ENCODE peak calls at places on chromosomes 2 and 18, in six cellular contexts. E is IMR-90, N is neuronal stem cell, U is mesenchymal stem cell, C is H9, P is H1. I is an unnamed sample.

GRCh38 chr2:135607561-135607960 is 76.3 kb downstream of the R3HDM1 start:
- DNase-seq in E (peak), N (no peak), U (peak), C (no peak), P (no peak), I (no peak)

GRCh38 chr2:174690026-174690425 is 74.2 kb downstream of the CHRNA1 start:
- DNase-seq in E (no peak), N (no peak), U (no peak), C (no peak), P (no peak), I (no peak)

GRCh38 chr18:14976736-14977430 is 228.9 kb downstream of the ANKRD30B start:
- DNase-seq in E (no peak), N (no peak), U (no peak), C (no peak), P (no peak), I (peak)

GRCh38 chr2:239821694-239822075 is 203.5 kb downstream of the NDUFA10 start:
- DNase-seq in E (no peak), N (no peak), U (no peak), C (peak), P (no peak), I (no peak)

GRCh38 chr2:190637331-190637734 is 11.6 kb upstream of the NAB1 start:
- DNase-seq in E (peak), N (no peak), U (peak), C (no peak), P (no peak), I (peak)

GRCh38 chr2:133766164-133766832 is 198.0 kb upstream of the NCKAP5 start:
- DNase-seq in E (peak), N (no peak), U (no peak), C (no peak), P (no peak), I (no peak)

GRCh38 chr2:160719116-160719515 is 225.5 kb upstream of the RBMS1 start:
- DNase-seq in E (peak), N (no peak), U (peak), C (no peak), P (no peak), I (peak)

GRCh38 chr2:239361311-239361642 is 39.5 kb downstream of the HDAC4 start:
- DNase-seq in E (peak), N (no peak), U (peak), C (peak), P (no peak), I (peak)

GRCh38 chr18:35835366-35835765 is 137.1 kb upstream of the RMP24 start:
- DNase-seq in E (no peak), N (no peak), U (no peak), C (no peak), P (no peak), I (no peak)

GRCh38 chr2:70123051-70123828 is 36.0 kb downstream of the PCBP1 start:
- DNase-seq in E (peak), N (peak), U (peak), C (peak), P (peak), I (peak)

GRCh38 chr18:68400889-68401288 is 314.0 kb downstream of the TMX3 start:
- DNase-seq in E (no peak), N (no peak), U (no peak), C (no peak), P (no peak), I (no peak)

GRCh38 chr18:72830109-72830508 is 37.7 kb downstream of the NETO1 start:
- DNase-seq in E (no peak), N (peak), U (peak), C (peak), P (no peak), I (peak)

GRCh38 chr18:59502222-59502898 is 143.3 kb upstream of the LMAN1 start:
- DNase-seq in E (peak), N (no peak), U (peak), C (no peak), P (no peak), I (no peak)

GRCh38 chr2:173989160-173989885 is 24.1 kb upstream of the SP3 start:
- DNase-seq in E (no peak), N (no peak), U (no peak), C (no peak), P (no peak), I (no peak)

GRCh38 chr2:241902357-241902991 is 32.9 kb downstream of the RTP5 start:
- DNase-seq in E (no peak), N (no peak), U (no peak), C (peak), P (no peak), I (no peak)

GRCh38 chr2:61814761-61815160 is 39.1 kb downstream of the FAM161A start:
- DNase-seq in E (no peak), N (no peak), U (no peak), C (no peak), P (no peak), I (no peak)

GRCh38 chr2:99818842-99819241 is 323.5 kb downstream of the AFF3 start:
- DNase-seq in E (peak), N (no peak), U (no peak), C (no peak), P (no peak), I (no peak)

GRCh38 chr18:23283933-23284430 is 148.7 kb downstream of the CABLES1 start:
- DNase-seq in E (peak), N (no peak), U (peak), C (peak), P (peak), I (peak)

GRCh38 chr2:54634564-54635511 is 88.6 kb upstream of the EML6 start:
- DNase-seq in E (peak), N (no peak), U (peak), C (no peak), P (peak), I (peak)

GRCh38 chr18:32287249-32287648 is 97.4 kb downstream of the MEP1B start:
- DNase-seq in E (no peak), N (no peak), U (no peak), C (no peak), P (no peak), I (peak)

GRCh38 chr2:241672243-241673188 is 14.1 kb downstream of the DTYMK start:
- DNase-seq in E (no peak), N (no peak), U (no peak), C (no peak), P (no peak), I (no peak)

GRCh38 chr2:218833023-218833609 is 1.5 kb upstream of the PRKAG3 start:
- DNase-seq in E (no peak), N (no peak), U (no peak), C (no peak), P (no peak), I (no peak)

GRCh38 chr2:164560181-164560792 is 61.0 kb downstream of the GRB14 start:
- DNase-seq in E (peak), N (peak), U (peak), C (no peak), P (no peak), I (peak)

GRCh38 chr2:237517163-237517562 is 30.1 kb downstream of the MLPH start:
- DNase-seq in E (no peak), N (no peak), U (no peak), C (no peak), P (no peak), I (no peak)

GRCh38 chr2:237519506-237520245 is 32.6 kb downstream of the MLPH start:
- DNase-seq in E (no peak), N (no peak), U (no peak), C (no peak), P (no peak), I (no peak)

GRCh38 chr2:237524631-237525030 is 37.6 kb downstream of the MLPH start:
- DNase-seq in E (no peak), N (no peak), U (no peak), C (no peak), P (no peak), I (no peak)

GRCh38 chr2:237517990-237518389 is 30.9 kb downstream of the MLPH start:
- DNase-seq in E (no peak), N (no peak), U (no peak), C (no peak), P (no peak), I (no peak)

GRCh38 chr2:237520290-237520689 is 33.2 kb downstream of the MLPH start:
- DNase-seq in E (no peak), N (no peak), U (no peak), C (no peak), P (no peak), I (no peak)
- H3K4me2 ChIP-seq in E (no peak), N (no peak), U (no peak), C (no peak), P (no peak), I (no peak)

GRCh38 chr18:49016648-49017539 is 66.1 kb upstream of the SMAD7 start:
- DNase-seq in E (peak), N (peak), U (peak), C (peak), P (peak), I (peak)

GRCh38 chr18:49014605-49015267 is 64.0 kb upstream of the SMAD7 start:
- DNase-seq in E (no peak), N (no peak), U (no peak), C (no peak), P (no peak), I (no peak)

GRCh38 chr18:49017813-49018552 is 67.2 kb upstream of the SMAD7 start:
- DNase-seq in E (no peak), N (no peak), U (no peak), C (no peak), P (no peak), I (no peak)

GRCh38 chr18:49013961-49014604 is 63.3 kb upstream of the SMAD7 start:
- DNase-seq in E (no peak), N (no peak), U (no peak), C (peak), P (no peak), I (no peak)

DNA sequence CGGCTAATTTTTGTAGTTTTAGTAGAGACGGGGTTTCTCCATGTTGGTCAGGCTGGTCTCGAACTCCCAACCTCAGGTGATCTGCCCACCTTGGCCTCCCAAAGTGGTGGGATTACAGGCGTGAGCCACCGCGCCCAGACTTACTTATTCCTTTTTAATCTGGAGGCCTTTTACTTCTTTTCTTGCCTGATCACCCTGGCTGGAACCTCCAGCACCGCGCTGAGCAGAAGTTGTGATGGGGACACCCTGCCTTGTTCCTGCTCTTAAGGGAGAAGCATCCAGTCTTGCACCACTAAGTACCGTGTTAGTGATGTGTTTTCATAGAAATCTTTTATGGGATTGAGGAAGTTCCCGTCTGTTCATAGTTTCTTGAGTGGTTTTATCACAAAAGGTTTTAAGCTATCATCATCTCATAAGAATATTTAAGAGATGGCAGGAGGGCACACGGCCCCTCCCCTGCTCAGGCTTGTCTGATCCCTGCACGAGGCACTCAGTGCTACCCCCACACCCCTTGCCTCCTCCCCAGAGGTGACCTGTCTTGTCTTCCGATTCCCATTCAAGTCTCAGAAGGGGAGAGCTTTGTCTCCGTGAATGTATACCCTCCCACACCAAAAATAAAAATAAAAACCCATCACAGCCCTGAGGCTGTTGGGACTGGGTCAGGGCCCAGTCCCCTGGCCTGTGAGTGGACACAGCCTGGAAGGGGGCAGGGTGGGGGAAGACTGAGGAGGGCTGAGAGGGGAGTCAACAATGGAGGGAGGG is 65.3 kb upstream of the SMAD7 start:
- DNase-seq in E (no peak), N (no peak), U (no peak), C (no peak), P (no peak), I (no peak)
- H2AK5ac ChIP-seq in E (peak), N (peak), U (peak), C (no peak), P (no peak), I (no peak)

GRCh38 chr2:222844323-222844722 is 16.5 kb upstream of the ACSL3 start:
- DNase-seq in E (peak), N (no peak), U (peak), C (no peak), P (no peak), I (peak)
- H2BK15ac ChIP-seq in E (no peak), N (no peak), U (no peak), C (no peak), P (no peak), I (no peak)

DNA sequence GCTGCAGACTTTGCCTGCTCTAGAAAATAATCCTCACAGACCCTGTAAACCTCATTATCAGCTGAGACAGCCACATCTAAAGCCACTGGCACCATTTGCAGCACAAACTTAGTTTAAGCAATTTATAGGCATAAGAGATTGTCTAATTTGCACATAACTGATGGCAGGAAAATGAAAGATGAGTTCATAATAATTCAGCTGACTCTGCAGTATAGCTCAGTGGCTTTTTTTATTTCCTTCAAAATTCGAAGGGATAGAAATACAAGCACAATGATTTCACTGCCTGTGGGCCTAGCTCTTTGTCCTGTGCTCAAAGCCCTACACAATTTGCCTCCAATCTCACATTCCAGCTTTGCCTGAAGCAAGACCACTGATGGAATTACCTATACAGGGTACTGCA is 341.1 kb downstream of the RAD51AP2 start:
- DNase-seq in E (no peak), N (no peak), U (no peak), C (no peak), P (no peak), I (no peak)
- H3K4me2 ChIP-seq in E (no peak), N (no peak), U (no peak), C (no peak), P (no peak), I (no peak)

I was measured in mesendoderm.